ENCODE peak calls at places on chromosomes 7 and 10, in seven cellular contexts. One of them, this sample, is unnamed.

GRCh38 chr7:128347573-128348147 is 4.0 kb upstream of the RBM28 start:
- DNase-seq in uterus: no peak
- DNase-seq in endodermal cell: peak
- DNase-seq in neural progenitor cell: peak
- DNase-seq in H9: peak
- DNase-seq in Peyer's patch: no peak
- DNase-seq in GM23248: peak
- DNase-seq in this sample: peak

GRCh38 chr10:114623661-114624294 is 34.3 kb downstream of the ABLIM1 start:
- DNase-seq in GM23248: peak
- DNase-seq in endodermal cell: peak
- DNase-seq in H9: no peak
- DNase-seq in Peyer's patch: no peak
- DNase-seq in uterus: no peak
- DNase-seq in neural progenitor cell: no peak
- DNase-seq in this sample: no peak

GRCh38 chr10:47225928-47226645 is 73.9 kb upstream of the GDF10 start:
- DNase-seq in endodermal cell: peak
- DNase-seq in uterus: no peak
- DNase-seq in Peyer's patch: no peak
- DNase-seq in neural progenitor cell: no peak
- DNase-seq in GM23248: no peak
- DNase-seq in H9: peak
- DNase-seq in this sample: no peak

GRCh38 chr7:100942038-100942774 is 7.1 kb upstream of the MUC3A start:
- DNase-seq in neural progenitor cell: no peak
- DNase-seq in H9: no peak
- DNase-seq in GM23248: no peak
- DNase-seq in Peyer's patch: no peak
- DNase-seq in uterus: no peak
- DNase-seq in endodermal cell: no peak
- DNase-seq in this sample: no peak

GRCh38 chr7:8435120-8435519 is 1.7 kb downstream of the NXPH1 start:
- DNase-seq in neural progenitor cell: peak
- DNase-seq in endodermal cell: peak
- DNase-seq in uterus: no peak
- DNase-seq in H9: peak
- DNase-seq in Peyer's patch: no peak
- DNase-seq in GM23248: no peak
- DNase-seq in this sample: no peak

GRCh38 chr7:741191-741671 is 14.2 kb upstream of the PRKAR1B start:
- DNase-seq in GM23248: no peak
- DNase-seq in H9: no peak
- DNase-seq in neural progenitor cell: no peak
- DNase-seq in endodermal cell: no peak
- DNase-seq in Peyer's patch: no peak
- DNase-seq in uterus: no peak
- DNase-seq in this sample: no peak

GRCh38 chr10:79948976-79949722 is at the start of gene SFTPD:
- DNase-seq in Peyer's patch: no peak
- DNase-seq in neural progenitor cell: no peak
- DNase-seq in endodermal cell: peak
- DNase-seq in GM23248: no peak
- DNase-seq in H9: peak
- DNase-seq in uterus: no peak
- DNase-seq in this sample: no peak

GRCh38 chr10:26468291-26468690 is 30.1 kb downstream of the APBB1IP start:
- DNase-seq in endodermal cell: no peak
- DNase-seq in H9: no peak
- DNase-seq in uterus: no peak
- DNase-seq in neural progenitor cell: no peak
- DNase-seq in GM23248: peak
- DNase-seq in Peyer's patch: no peak
- DNase-seq in this sample: no peak

GRCh38 chr7:11194492-11194891 is 220.8 kb downstream of the PHF14 start:
- DNase-seq in uterus: no peak
- DNase-seq in H9: no peak
- DNase-seq in Peyer's patch: no peak
- DNase-seq in neural progenitor cell: no peak
- DNase-seq in GM23248: peak
- DNase-seq in endodermal cell: no peak
- DNase-seq in this sample: no peak

GRCh38 chr10:71694039-71694471 is 25.5 kb downstream of the C10orf105 start:
- DNase-seq in neural progenitor cell: no peak
- DNase-seq in H9: no peak
- DNase-seq in GM23248: no peak
- DNase-seq in Peyer's patch: peak
- DNase-seq in endodermal cell: no peak
- DNase-seq in uterus: no peak
- DNase-seq in this sample: no peak

GRCh38 chr10:84196083-84196482 is 1.7 kb downstream of the CDHR1 start:
- DNase-seq in Peyer's patch: no peak
- DNase-seq in endodermal cell: peak
- DNase-seq in H9: no peak
- DNase-seq in neural progenitor cell: no peak
- DNase-seq in GM23248: no peak
- DNase-seq in uterus: no peak
- DNase-seq in this sample: no peak

GRCh38 chr7:123643495-123644428 is 11.9 kb upstream of the LMOD2 start:
- DNase-seq in Peyer's patch: no peak
- DNase-seq in uterus: no peak
- DNase-seq in endodermal cell: peak
- DNase-seq in neural progenitor cell: peak
- DNase-seq in H9: peak
- DNase-seq in GM23248: peak
- DNase-seq in this sample: no peak

GRCh38 chr7:117012284-117013174 is 59.2 kb downstream of the ST7 start:
- DNase-seq in neural progenitor cell: peak
- DNase-seq in uterus: no peak
- DNase-seq in endodermal cell: no peak
- DNase-seq in GM23248: peak
- DNase-seq in Peyer's patch: no peak
- DNase-seq in H9: no peak
- DNase-seq in this sample: peak

GRCh38 chr7:12769464-12769863 is 82.0 kb downstream of the ARL4A start:
- DNase-seq in Peyer's patch: no peak
- DNase-seq in endodermal cell: no peak
- DNase-seq in neural progenitor cell: no peak
- DNase-seq in H9: no peak
- DNase-seq in uterus: no peak
- DNase-seq in GM23248: peak
- DNase-seq in this sample: no peak

GRCh38 chr7:18019562-18019961 is 8.1 kb downstream of the PRPS1L1 start:
- DNase-seq in endodermal cell: no peak
- DNase-seq in H9: no peak
- DNase-seq in uterus: no peak
- DNase-seq in neural progenitor cell: no peak
- DNase-seq in GM23248: peak
- DNase-seq in Peyer's patch: no peak
- DNase-seq in this sample: no peak

GRCh38 chr7:47556511-47557180 is 25.3 kb downstream of the TNS3 start:
- DNase-seq in endodermal cell: no peak
- DNase-seq in H9: no peak
- DNase-seq in GM23248: peak
- DNase-seq in neural progenitor cell: no peak
- DNase-seq in Peyer's patch: no peak
- DNase-seq in uterus: no peak
- DNase-seq in this sample: no peak

GRCh38 chr7:151013728-151014497 is 10.4 kb downstream of the ATG9B start:
- DNase-seq in Peyer's patch: peak
- DNase-seq in neural progenitor cell: peak
- DNase-seq in GM23248: peak
- DNase-seq in endodermal cell: peak
- DNase-seq in uterus: peak
- DNase-seq in H9: peak
- DNase-seq in this sample: peak

GRCh38 chr10:49599546-49599945 is 10.6 kb upstream of the SLC18A3 start:
- DNase-seq in endodermal cell: no peak
- DNase-seq in Peyer's patch: no peak
- DNase-seq in H9: no peak
- DNase-seq in GM23248: no peak
- DNase-seq in uterus: no peak
- DNase-seq in neural progenitor cell: no peak
- DNase-seq in this sample: no peak

GRCh38 chr10:78296794-78297193 is 263.1 kb downstream of the RPS24 start:
- DNase-seq in uterus: no peak
- DNase-seq in H9: no peak
- DNase-seq in neural progenitor cell: no peak
- DNase-seq in Peyer's patch: no peak
- DNase-seq in GM23248: no peak
- DNase-seq in endodermal cell: no peak
- DNase-seq in this sample: no peak

GRCh38 chr10:119761106-119761505 is 35.3 kb downstream of the INPP5F start:
- DNase-seq in GM23248: peak
- DNase-seq in endodermal cell: no peak
- DNase-seq in Peyer's patch: no peak
- DNase-seq in H9: no peak
- DNase-seq in uterus: no peak
- DNase-seq in neural progenitor cell: no peak
- DNase-seq in this sample: no peak

GRCh38 chr7:156039971-156040677 is 227.9 kb upstream of the SHH start:
- DNase-seq in endodermal cell: no peak
- DNase-seq in uterus: no peak
- DNase-seq in H9: no peak
- DNase-seq in Peyer's patch: no peak
- DNase-seq in neural progenitor cell: no peak
- DNase-seq in GM23248: no peak
- DNase-seq in this sample: no peak

GRCh38 chr10:121736315-121737002 is 138.2 kb upstream of the FGFR2 start:
- DNase-seq in H9: no peak
- DNase-seq in uterus: no peak
- DNase-seq in neural progenitor cell: no peak
- DNase-seq in Peyer's patch: no peak
- DNase-seq in GM23248: no peak
- DNase-seq in endodermal cell: no peak
- DNase-seq in this sample: no peak

GRCh38 chr10:27558612-27559020 is 54.5 kb downstream of the RAB18 start:
- DNase-seq in H9: peak
- DNase-seq in neural progenitor cell: peak
- DNase-seq in Peyer's patch: no peak
- DNase-seq in uterus: peak
- DNase-seq in GM23248: peak
- DNase-seq in endodermal cell: peak
- DNase-seq in this sample: peak

GRCh38 chr7:157037028-157037427 is 26.6 kb upstream of the MNX1 start:
- DNase-seq in Peyer's patch: no peak
- DNase-seq in H9: no peak
- DNase-seq in GM23248: no peak
- DNase-seq in endodermal cell: no peak
- DNase-seq in uterus: no peak
- DNase-seq in neural progenitor cell: no peak
- DNase-seq in this sample: no peak

GRCh38 chr10:125087191-125087896 is 73.0 kb downstream of the CTBP2 start:
- DNase-seq in Peyer's patch: no peak
- DNase-seq in neural progenitor cell: no peak
- DNase-seq in endodermal cell: no peak
- DNase-seq in GM23248: no peak
- DNase-seq in uterus: no peak
- DNase-seq in H9: no peak
- DNase-seq in this sample: no peak
- H3K27ac ChIP-seq in Peyer's patch: no peak
- H3K27ac ChIP-seq in neural progenitor cell: no peak
- H3K27ac ChIP-seq in endodermal cell: no peak
- H3K27ac ChIP-seq in GM23248: no peak
- H3K27ac ChIP-seq in uterus: no peak
- H3K27ac ChIP-seq in H9: no peak
- H3K27ac ChIP-seq in this sample: no peak

DNA sequence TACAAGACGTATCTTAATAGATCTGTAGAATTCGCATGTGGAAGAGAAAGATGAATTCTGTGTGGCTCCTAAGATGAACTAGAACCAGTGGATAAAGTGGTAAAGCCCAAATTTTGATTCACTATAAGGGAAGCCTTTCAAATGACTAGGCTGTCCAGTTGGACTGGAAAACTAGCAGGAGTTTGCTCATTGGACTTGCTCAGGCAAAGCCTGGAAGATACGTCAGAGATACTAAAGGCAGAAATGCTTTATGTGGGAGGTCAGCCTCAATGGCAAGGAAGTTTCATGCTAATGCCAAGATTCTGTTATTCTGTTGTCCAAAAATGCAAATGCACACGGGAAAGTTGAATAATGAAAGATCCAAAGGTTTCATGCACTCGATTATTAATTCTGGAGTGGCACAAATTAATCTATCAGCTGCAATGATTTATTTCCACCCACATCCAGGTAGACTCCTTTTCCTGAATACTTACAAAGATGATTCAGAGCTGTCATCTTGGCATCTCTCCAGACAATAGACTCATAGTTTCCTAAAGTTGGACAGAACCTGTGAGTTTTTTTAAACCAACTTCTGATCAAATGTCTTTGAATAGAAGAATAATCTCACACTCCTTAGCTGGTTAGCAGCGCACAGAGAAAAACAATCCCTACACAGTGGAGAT is 20.5 kb upstream of the PPP1R3C start:
- DNase-seq in uterus: no peak
- DNase-seq in GM23248: peak
- DNase-seq in H9: no peak
- DNase-seq in endodermal cell: no peak
- DNase-seq in Peyer's patch: no peak
- DNase-seq in neural progenitor cell: no peak
- DNase-seq in this sample: no peak
- H3K27ac ChIP-seq in uterus: no peak
- H3K27ac ChIP-seq in GM23248: peak
- H3K27ac ChIP-seq in H9: no peak
- H3K27ac ChIP-seq in endodermal cell: peak
- H3K27ac ChIP-seq in Peyer's patch: no peak
- H3K27ac ChIP-seq in neural progenitor cell: no peak
- H3K27ac ChIP-seq in this sample: no peak

GRCh38 chr10:37534166-37534565 is 323.2 kb downstream of the ZNF248 start:
- DNase-seq in endodermal cell: no peak
- DNase-seq in GM23248: no peak
- DNase-seq in H9: no peak
- DNase-seq in uterus: no peak
- DNase-seq in Peyer's patch: no peak
- DNase-seq in neural progenitor cell: no peak
- DNase-seq in this sample: no peak
- H3K27ac ChIP-seq in endodermal cell: no peak
- H3K27ac ChIP-seq in GM23248: no peak
- H3K27ac ChIP-seq in H9: no peak
- H3K27ac ChIP-seq in uterus: no peak
- H3K27ac ChIP-seq in Peyer's patch: no peak
- H3K27ac ChIP-seq in neural progenitor cell: no peak
- H3K27ac ChIP-seq in this sample: no peak

DNA sequence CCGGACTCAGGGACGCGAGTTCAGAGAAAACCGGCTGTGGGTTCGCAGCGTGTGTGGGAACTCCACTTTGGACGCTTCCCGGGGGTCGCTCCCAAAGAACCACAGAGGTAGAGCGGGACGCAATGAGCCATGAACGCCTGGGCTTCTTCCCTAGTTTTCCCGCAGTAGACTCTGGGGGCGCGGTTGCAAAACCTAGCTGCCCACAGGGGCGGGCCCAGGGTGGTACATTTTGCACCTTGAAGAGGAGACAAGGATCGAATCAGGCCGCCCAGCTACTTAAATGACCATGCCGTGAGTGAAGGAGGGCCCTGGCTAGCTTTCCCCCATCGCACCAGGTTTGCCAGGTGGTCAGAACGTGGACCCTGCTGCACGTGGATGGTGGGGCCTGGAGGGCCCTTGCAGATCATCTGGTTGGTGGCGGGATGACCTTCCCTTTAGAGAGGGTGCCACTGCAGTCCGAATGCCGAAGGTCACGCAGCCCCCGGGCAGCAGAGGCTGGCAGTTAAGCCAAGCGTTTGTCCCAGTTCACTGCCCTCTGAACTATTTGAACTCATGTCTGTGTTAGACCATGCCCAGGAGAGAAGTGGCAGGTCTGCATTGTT is 568 bp upstream of the SHTN1 start:
- DNase-seq in endodermal cell: peak
- DNase-seq in uterus: peak
- DNase-seq in GM23248: peak
- DNase-seq in Peyer's patch: no peak
- DNase-seq in H9: peak
- DNase-seq in neural progenitor cell: peak
- DNase-seq in this sample: no peak
- H3K27ac ChIP-seq in endodermal cell: no peak
- H3K27ac ChIP-seq in uterus: no peak
- H3K27ac ChIP-seq in GM23248: no peak
- H3K27ac ChIP-seq in Peyer's patch: peak
- H3K27ac ChIP-seq in H9: no peak
- H3K27ac ChIP-seq in neural progenitor cell: no peak
- H3K27ac ChIP-seq in this sample: no peak

This sample was measured in CD4-positive, alpha-beta memory T cell.